ENCODE peak calls at places on chromosomes 13 and 19, in four cellular contexts. F is A549; C is Jurkat, Clone E6-1; K is adipocyte. J is an unnamed sample.

GRCh38 chr13:113533441-113533840 is 42.9 kb upstream of the DCUN1D2 start:
- DNase-seq in K (no peak), F (no peak), C (no peak), J (peak; percentile 19)

GRCh38 chr13:48783181-48783630 is 129.5 kb downstream of the CYSLTR2 start:
- DNase-seq in C (no peak), K (peak; percentile 92), F (peak; percentile 88), J (no peak)

GRCh38 chr19:313169-313987 is 22.2 kb upstream of the PLPP2 start:
- DNase-seq in F (no peak), C (no peak), K (no peak), J (no peak)

GRCh38 chr19:38210458-38210987 is 13.5 kb downstream of the DPF1 start:
- DNase-seq in F (no peak), K (no peak), C (no peak), J (peak; percentile 98)

GRCh38 chr19:1469936-1470863 is 8.8 kb downstream of the C19orf25 start:
- DNase-seq in K (no peak), F (no peak), C (peak; percentile 52), J (peak; percentile 97)

GRCh38 chr13:73519720-73520119 is 460.9 kb downstream of the KLF5 start:
- DNase-seq in K (no peak), C (no peak), F (no peak), J (no peak)

GRCh38 chr13:46211116-46211515 is 612 bp upstream of the LRRC63 start:
- DNase-seq in F (peak; percentile 10), K (peak; percentile 1), C (peak; percentile 48), J (peak; percentile 15)

GRCh38 chr19:15421136-15421535 is 2.3 kb upstream of the AKAP8L start:
- DNase-seq in K (no peak), F (no peak), C (no peak), J (no peak)

GRCh38 chr19:47414469-47414868 is 4.9 kb downstream of the MEIS3 start:
- DNase-seq in F (peak; percentile 82), K (no peak), C (no peak), J (peak; percentile 80)

GRCh38 chr19:47699360-47699917 is 13.8 kb upstream of the EHD2 start:
- DNase-seq in K (peak; percentile 60), F (peak; percentile 73), C (no peak), J (peak; percentile 96)

GRCh38 chr19:13241321-13242104 is 91.3 kb downstream of the IER2 start:
- DNase-seq in F (no peak), K (no peak), C (peak; percentile 30), J (peak; percentile 71)

GRCh38 chr13:97437729-97438128 is 3.8 kb downstream of the RAP2A start:
- DNase-seq in F (no peak), C (no peak), K (no peak), J (no peak)

GRCh38 chr13:97435794-97436193 is 1.8 kb downstream of the RAP2A start:
- DNase-seq in C (no peak), K (peak; percentile 39), F (no peak), J (no peak)

GRCh38 chr13:97435297-97435682 is 1.3 kb downstream of the RAP2A start:
- DNase-seq in F (no peak), K (no peak), C (no peak), J (no peak)

GRCh38 chr13:97434417-97435296 is 688 bp downstream of the RAP2A start:
- DNase-seq in C (no peak), F (peak; percentile 31), K (peak; percentile 67), J (peak; percentile 24)

GRCh38 chr13:97436845-97437244 is 2.9 kb downstream of the RAP2A start:
- DNase-seq in C (no peak), F (no peak), K (no peak), J (no peak)
- H3K4me3 ChIP-seq in C (no peak overlapping the region), F (no peak overlapping the region), K (peak overlapping the region; percentile 94), J (no peak overlapping the region)

DNA sequence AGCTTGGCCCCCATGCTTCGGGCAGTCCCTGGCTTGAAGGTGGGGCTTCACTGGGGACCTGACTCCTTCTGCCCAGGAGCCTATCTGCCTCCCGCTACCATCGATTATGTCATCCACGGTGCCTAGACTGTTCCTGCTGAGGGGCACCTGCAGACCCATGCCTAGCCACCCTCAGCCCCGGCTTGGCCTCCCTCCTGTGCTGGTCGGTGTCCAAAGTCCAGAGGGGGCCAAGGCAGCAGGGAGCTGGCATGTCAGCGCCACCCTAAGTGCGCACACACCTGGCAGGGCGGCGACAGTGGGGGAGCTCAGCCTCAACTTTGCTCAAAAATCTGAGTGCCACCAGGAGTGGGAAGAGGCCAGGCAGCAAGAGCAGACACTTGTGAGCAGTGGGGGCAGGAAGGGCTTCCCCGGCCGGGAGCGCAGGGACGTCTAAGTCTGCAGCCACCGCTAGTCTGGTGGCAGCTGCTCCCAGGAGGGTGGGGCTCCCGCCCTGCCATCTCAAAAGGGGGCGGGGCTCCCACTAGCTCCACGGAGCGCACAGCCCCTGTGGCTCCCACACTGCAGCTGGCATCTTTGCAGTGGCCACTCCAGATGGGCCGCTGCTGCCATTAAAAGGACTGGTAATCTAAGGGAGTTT is 13.5 kb upstream of the URAD start:
- DNase-seq in F (no peak), C (no peak), K (no peak), J (no peak)
- H3K4me3 ChIP-seq in F (no peak overlapping the region), C (no peak overlapping the region), K (no peak overlapping the region), J (no peak overlapping the region)

DNA sequence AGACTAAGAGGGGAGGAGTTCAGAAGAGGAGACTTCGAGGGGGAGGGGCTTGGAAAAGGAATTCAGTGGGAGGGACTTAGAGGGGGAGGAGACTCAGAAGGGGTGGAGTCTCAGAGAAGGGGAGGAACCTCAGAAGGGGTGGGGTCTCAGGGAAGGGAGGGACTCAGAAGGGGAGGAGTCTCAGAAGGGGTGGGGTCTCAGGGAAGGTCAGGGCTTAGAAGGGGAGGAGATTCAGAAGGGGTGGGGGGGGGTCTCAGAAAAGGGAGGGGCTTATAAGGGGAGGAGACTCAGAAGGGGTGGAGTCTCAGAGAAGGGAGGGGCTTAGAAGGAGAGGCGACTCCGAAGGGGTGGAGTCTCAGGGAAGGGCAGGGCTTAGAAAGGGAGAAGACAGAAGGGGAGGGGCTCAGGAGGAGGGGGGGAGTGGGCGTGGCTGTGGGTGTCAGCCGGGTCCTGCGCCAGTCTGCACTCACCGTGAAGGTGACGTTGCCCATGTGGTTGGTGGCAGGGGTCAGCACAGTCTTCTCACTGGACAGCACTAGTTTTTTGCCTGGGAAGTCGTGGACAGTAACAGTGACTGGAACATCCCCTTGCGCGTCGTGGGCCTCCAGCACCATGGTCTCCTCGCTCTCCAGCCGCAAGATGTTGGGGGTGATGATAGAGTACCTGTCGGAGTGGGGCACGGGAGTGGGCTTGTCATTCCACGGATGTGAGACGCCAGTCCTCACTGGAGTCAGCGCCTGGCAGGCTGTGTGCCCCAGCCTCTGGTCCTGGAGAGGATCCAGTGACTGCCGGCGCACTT is 1.5 kb downstream of the C3 start:
- DNase-seq in C (peak; percentile 47), K (peak; percentile 21), F (peak; percentile 63), J (peak; percentile 97)
- H3K4me3 ChIP-seq in C (no peak overlapping the region), K (peak overlapping the region; percentile 84), F (no peak overlapping the region), J (no peak overlapping the region)

GRCh38 chr13:50209646-50210045 is 194.4 kb downstream of the KCNRG start:
- DNase-seq in C (no peak), F (no peak), K (no peak), J (no peak)

GRCh38 chr13:50203256-50204083 is 188.2 kb downstream of the KCNRG start:
- DNase-seq in F (no peak), C (no peak), K (no peak), J (no peak)

GRCh38 chr13:50214514-50214913 is 199.3 kb downstream of the KCNRG start:
- DNase-seq in C (no peak), F (no peak), K (no peak), J (no peak)

GRCh38 chr13:50213526-50213925 is 198.3 kb downstream of the KCNRG start:
- DNase-seq in C (no peak), K (no peak), F (no peak), J (no peak)

GRCh38 chr13:50208826-50209335 is 193.6 kb downstream of the KCNRG start:
- DNase-seq in F (peak; percentile 54), K (peak; percentile 76), C (peak; percentile 67), J (peak; percentile 56)
- H3K4me3 ChIP-seq in F (peak overlapping the region; percentile 38), K (peak overlapping the region; percentile 79), C (peak overlapping the region; percentile 30), J (no peak overlapping the region)

DNA sequence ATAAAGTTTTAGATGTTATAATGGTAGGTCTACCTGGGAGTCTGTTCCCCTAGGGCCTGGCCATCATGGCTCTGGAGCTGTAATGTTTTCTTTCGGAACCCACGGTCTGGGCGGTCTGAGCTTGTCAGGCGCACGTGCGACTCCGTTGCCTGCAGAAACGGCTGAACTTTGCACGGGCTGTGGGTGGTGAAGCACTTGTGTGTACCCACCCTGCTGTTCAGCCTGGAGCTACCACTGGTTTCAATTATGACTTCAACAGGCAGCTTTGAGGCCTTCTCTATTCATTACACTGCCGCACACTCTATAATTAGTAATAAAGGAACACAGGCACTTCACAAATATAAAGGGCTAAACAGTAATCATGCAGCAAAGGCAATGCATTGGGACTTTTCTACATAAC is 6.0 kb downstream of the PCDH8 start:
- DNase-seq in K (no peak), F (no peak), C (no peak), J (no peak)
- H3K4me3 ChIP-seq in K (no peak overlapping the region), F (no peak overlapping the region), C (no peak overlapping the region), J (no peak overlapping the region)

GRCh38 chr19:18057557-18057956 is 29.2 kb downstream of the IL12RB1 start:
- DNase-seq in F (no peak), K (no peak), C (no peak), J (no peak)
- H3K4me3 ChIP-seq in F (no peak overlapping the region), K (no peak overlapping the region), C (no peak overlapping the region), J (no peak overlapping the region)